ENCODE peak calls at places on chromosomes 13 and 19, in five cellular contexts. T is transverse colon; F is heart right ventricle; D is IMR-90; Y is CD4-positive, CD25-positive, alpha-beta regulatory T cell. V is an unnamed sample.

GRCh38 chr19:49658566-49659442 is 6.9 kb downstream of the IRF3 start:
- DNase-seq in T (no peak), Y (no peak), F (no peak), D (no peak), V (no peak)

GRCh38 chr13:47146136-47146535 is 249.3 kb upstream of the HTR2A start:
- DNase-seq in D (peak; percentile 89), T (no peak), Y (no peak), F (no peak), V (no peak)

GRCh38 chr13:66210677-66211076 is 1019.5 kb downstream of the PCDH9 start:
- DNase-seq in Y (no peak), T (no peak), F (no peak), D (peak; percentile 91), V (no peak)

GRCh38 chr13:80336335-80336734 is 4.6 kb downstream of the SPRY2 start:
- DNase-seq in F (no peak), Y (no peak), D (peak; percentile 18), T (no peak), V (no peak)

GRCh38 chr13:94667190-94667589 is 45.2 kb downstream of the SOX21 start:
- DNase-seq in D (no peak), T (no peak), F (no peak), Y (peak; percentile 3), V (no peak)

GRCh38 chr19:13765395-13766094 is 1.2 kb downstream of the MRI1 start:
- DNase-seq in D (no peak), F (no peak), T (no peak), Y (no peak), V (no peak)

GRCh38 chr19:44765949-44766335 is 11.7 kb upstream of the CBLC start:
- DNase-seq in F (no peak), T (no peak), Y (no peak), D (no peak), V (no peak)

GRCh38 chr13:73193541-73193940 is 134.7 kb downstream of the KLF5 start:
- DNase-seq in Y (no peak), F (no peak), T (no peak), D (no peak), V (no peak)

GRCh38 chr13:39038569-39038898 is 278 bp downstream of the NHLRC3 start:
- DNase-seq in Y (peak; percentile 78), F (no peak), D (no peak), T (peak; percentile 35), V (no peak)

GRCh38 chr13:50299546-50300249 is 284.5 kb downstream of the KCNRG start:
- DNase-seq in Y (no peak), T (no peak), D (no peak), F (no peak), V (no peak)

GRCh38 chr13:78660130-78660857 is 1.3 kb upstream of the OBI1 start:
- DNase-seq in Y (peak; percentile 28), D (no peak), F (no peak), T (peak; percentile 11), V (no peak)

GRCh38 chr19:47158879-47159509 is 28.4 kb downstream of the SAE1 start:
- DNase-seq in T (no peak), F (no peak), Y (peak; percentile 61), D (peak; percentile 15), V (no peak)

GRCh38 chr13:49240017-49240416 is 7.7 kb upstream of the CDADC1 start:
- DNase-seq in Y (peak; percentile 64), D (peak; percentile 46), F (no peak), T (no peak), V (no peak)

GRCh38 chr19:55454787-55455243 is 6.6 kb downstream of the ISOC2 start:
- DNase-seq in T (no peak), F (peak; percentile 43), D (peak; percentile 22), Y (peak; percentile 56), V (no peak)

GRCh38 chr19:54127688-54128440 is 9.7 kb upstream of the CNOT3 start:
- DNase-seq in D (no peak), T (no peak), Y (no peak), F (no peak), V (no peak)

GRCh38 chr19:51002542-51003311 is 1.3 kb upstream of the KLK8 start:
- DNase-seq in Y (peak; percentile 12), F (no peak), D (no peak), T (no peak), V (no peak)

GRCh38 chr19:11659612-11660011 is 62.3 kb downstream of the ZNF627 start:
- DNase-seq in F (no peak), D (peak; percentile 12), T (no peak), Y (no peak), V (no peak)

GRCh38 chr19:7395360-7395781 is 46.6 kb downstream of the ARHGEF18 start:
- DNase-seq in D (no peak), T (no peak), Y (no peak), F (no peak), V (no peak)

GRCh38 chr13:30373727-30374126 is 48.6 kb upstream of the UBE2L5 start:
- DNase-seq in F (no peak), D (no peak), T (peak; percentile 66), Y (peak; percentile 70), V (no peak)

GRCh38 chr19:42488783-42489521 is 39.3 kb downstream of the CEACAM1 start:
- DNase-seq in F (no peak), T (no peak), Y (no peak), D (no peak), V (no peak)

GRCh38 chr19:3577741-3578344 is 5.1 kb downstream of the HMG20B start:
- DNase-seq in T (peak; percentile 73), F (no peak), Y (no peak), D (no peak), V (no peak)

GRCh38 chr13:98221234-98221633 is 44.2 kb upstream of the RNF113B start:
- DNase-seq in F (no peak), D (no peak), T (no peak), Y (no peak), V (no peak)

GRCh38 chr13:59360108-59360507 is 803.6 kb downstream of the DIAPH3 start:
- DNase-seq in Y (peak; percentile 16), D (no peak), F (no peak), T (no peak), V (no peak)

GRCh38 chr13:96817336-96817941 is 176.8 kb downstream of the OXGR1 start:
- DNase-seq in T (no peak), Y (no peak), D (peak; percentile 10), F (no peak), V (no peak)

GRCh38 chr13:105139380-105140285 is 1395.8 kb downstream of the EFNB2 start:
- DNase-seq in T (peak; percentile 33), Y (peak; percentile 88), D (peak; percentile 62), F (peak; percentile 21), V (no peak)

GRCh38 chr19:7492142-7493055 is 3.6 kb upstream of the PEX11G start:
- DNase-seq in F (no peak), T (no peak), D (no peak), Y (peak; percentile 30), V (no peak)

GRCh38 chr13:36710396-36710795 is 36.6 kb downstream of the SERTM1 start:
- DNase-seq in F (no peak), D (no peak), T (no peak), Y (no peak), V (no peak)

GRCh38 chr19:13100031-13100588 is 2.5 kb downstream of the LYL1 start:
- DNase-seq in Y (peak; percentile 86), F (no peak), D (no peak), T (no peak), V (no peak)

GRCh38 chr19:41206926-41207750 is 11.9 kb upstream of the AXL start:
- DNase-seq in Y (no peak), D (no peak), T (peak; percentile 48), F (peak; percentile 84), V (peak; percentile 86)

GRCh38 chr13:20231839-20232555 is at the start of gene GJB6:
- DNase-seq in T (peak; percentile 32), F (no peak), Y (peak; percentile 53), D (no peak), V (no peak)

GRCh38 chr19:48315712-48316111 is 9.6 kb upstream of the EMP3 start:
- DNase-seq in T (no peak), Y (no peak), D (no peak), F (no peak), V (no peak)

GRCh38 chr19:48318286-48318987 is 6.9 kb upstream of the EMP3 start:
- DNase-seq in F (no peak), D (no peak), Y (no peak), T (no peak), V (no peak)

GRCh38 chr19:48321372-48321621 is 4.1 kb upstream of the EMP3 start:
- DNase-seq in D (peak; percentile 77), T (peak; percentile 100), F (peak; percentile 98), Y (peak; percentile 98), V (peak; percentile 98)

GRCh38 chr19:48321622-48322591 is 3.4 kb upstream of the EMP3 start:
- DNase-seq in D (peak; percentile 98), F (peak; percentile 100), Y (peak; percentile 99), T (peak; percentile 100), V (peak; percentile 94)

DNA sequence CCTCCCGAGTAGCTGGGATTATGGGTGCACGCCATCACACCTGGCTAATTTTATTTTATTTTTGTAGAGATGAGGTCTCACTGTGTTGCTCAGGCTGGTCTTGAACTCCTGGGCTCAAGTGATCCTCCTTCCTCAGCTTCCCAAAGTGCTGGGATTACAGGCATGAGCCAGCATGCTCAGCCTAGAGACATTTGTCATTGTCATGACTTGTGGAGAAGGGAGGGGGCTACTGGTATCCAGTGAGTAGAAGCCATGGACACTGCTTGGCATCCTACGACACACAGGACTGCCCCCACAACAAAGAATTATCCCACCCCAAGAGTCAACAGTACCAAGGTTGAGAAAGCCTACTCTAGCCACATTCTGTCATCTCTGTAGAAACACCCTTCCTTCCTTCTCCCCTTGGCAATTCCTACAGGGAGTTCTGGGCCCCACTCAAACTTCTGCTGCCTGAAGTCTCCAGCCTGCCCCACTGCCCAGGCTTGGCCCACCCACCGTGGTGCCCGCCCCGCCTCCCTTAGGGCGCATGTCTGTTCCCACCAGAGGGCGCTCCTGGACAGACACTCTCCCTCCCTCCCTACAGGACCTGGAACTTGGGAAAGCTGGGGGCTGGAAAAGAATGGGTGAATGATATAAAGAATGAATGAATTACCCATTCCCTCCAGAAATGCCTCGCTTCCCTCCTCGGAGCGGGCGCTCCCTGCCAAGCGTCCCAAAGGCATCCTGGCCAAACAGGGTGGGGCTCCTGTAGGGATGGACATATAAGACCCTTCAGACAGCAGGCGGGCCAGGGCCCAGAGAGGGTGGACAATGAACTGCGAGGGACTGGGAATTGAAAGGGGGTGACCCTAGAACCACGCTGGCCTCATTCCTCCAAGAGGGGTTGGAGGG is 5.5 kb upstream of the EMP3 start:
- DNase-seq in F (peak; percentile 86), T (peak; percentile 91), D (peak; percentile 75), Y (peak; percentile 73), V (peak; percentile 91)
- H3K27ac ChIP-seq in F (peak overlapping the region; percentile 100), T (peak overlapping the region; percentile 99), D (no peak overlapping the region), Y (peak overlapping the region; percentile 99), V (peak overlapping the region; percentile 33)

DNA sequence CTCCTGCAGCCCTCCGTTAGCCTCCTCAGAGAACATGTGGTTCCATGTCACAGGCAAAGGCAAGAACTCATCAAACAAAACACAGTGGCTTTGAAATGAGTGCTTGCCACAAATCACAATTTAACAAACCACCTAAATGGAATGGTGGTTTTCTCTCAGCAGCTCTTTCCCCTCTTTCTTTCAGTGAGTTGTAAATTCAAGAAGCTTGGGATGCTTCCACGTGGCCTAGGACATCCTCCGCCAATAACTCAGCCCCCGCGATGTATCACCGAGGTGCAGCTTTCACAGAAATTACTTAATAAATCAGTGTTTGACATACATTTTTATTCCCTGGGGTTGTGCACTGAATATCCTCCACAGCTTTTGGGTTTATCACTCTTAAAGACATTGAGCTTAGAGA is 65.3 kb upstream of the RFC3 start:
- DNase-seq in F (no peak), D (no peak), Y (no peak), T (no peak), V (no peak)
- H3K27ac ChIP-seq in F (no peak overlapping the region), D (no peak overlapping the region), Y (no peak overlapping the region), T (no peak overlapping the region), V (no peak overlapping the region)

GRCh38 chr19:28531979-28532378 is 681.0 kb downstream of the UQCRFS1 start:
- DNase-seq in Y (no peak), D (no peak), T (no peak), F (no peak), V (no peak)
- H3K27ac ChIP-seq in Y (no peak overlapping the region), D (no peak overlapping the region), T (no peak overlapping the region), F (no peak overlapping the region), V (no peak overlapping the region)

GRCh38 chr13:88764103-88764502 is 1092.9 kb downstream of the SLITRK5 start:
- DNase-seq in T (no peak), F (no peak), D (no peak), Y (no peak), V (no peak)
- H3K27ac ChIP-seq in T (no peak overlapping the region), F (no peak overlapping the region), D (no peak overlapping the region), Y (no peak overlapping the region), V (no peak overlapping the region)

V was measured in ascending aorta.